ENCODE peak calls at places on chromosome 4, in six cellular contexts. G is esophagus muscularis mucosa, N is IMR-90, D is heart left ventricle, T is body of pancreas, S is AG04450. B is an unnamed sample.

GRCh38 chr4:110632506-110633357 is 9.9 kb upstream of the PITX2 start:
- DNase-seq in G (no peak), N (no peak), D (no peak), T (no peak), S (no peak), B (no peak)

GRCh38 chr4:98828801-98829200 is 100.1 kb downstream of the EIF4E start:
- DNase-seq in G (no peak), N (no peak), D (no peak), T (no peak), S (no peak), B (no peak)

GRCh38 chr4:130210871-130211270 is 1114.9 kb downstream of the C4orf33 start:
- DNase-seq in G (no peak), N (no peak), D (no peak), T (no peak), S (no peak), B (peak)

GRCh38 chr4:37977471-37978452 is 17.6 kb downstream of the PTTG2 start:
- DNase-seq in G (no peak), N (peak), D (peak), T (peak), S (no peak), B (peak)

GRCh38 chr4:99082192-99082591 is 6.4 kb downstream of the ADH5 start:
- DNase-seq in G (no peak), N (no peak), D (no peak), T (no peak), S (no peak), B (no peak)

GRCh38 chr4:77043507-77044131 is 32.2 kb downstream of the CCNI start:
- DNase-seq in G (no peak), N (peak), D (no peak), T (no peak), S (no peak), B (no peak)

GRCh38 chr4:11079171-11079570 is 349.5 kb downstream of the HS3ST1 start:
- DNase-seq in G (no peak), N (no peak), D (no peak), T (no peak), S (no peak), B (no peak)

GRCh38 chr4:102449751-102450352 is 51.3 kb upstream of the NFKB1 start:
- DNase-seq in G (no peak), N (peak), D (peak), T (peak), S (peak), B (peak)

GRCh38 chr4:174496631-174497442 is 25.5 kb downstream of the HPGD start:
- DNase-seq in G (no peak), N (no peak), D (no peak), T (no peak), S (no peak), B (no peak)

GRCh38 chr4:89111833-89112563 is 665 bp downstream of the TIGD2 start:
- DNase-seq in G (no peak), N (peak), D (no peak), T (peak), S (peak), B (peak)

GRCh38 chr4:89586864-89587263 is 250.1 kb downstream of the SNCA start:
- DNase-seq in G (no peak), N (peak), D (no peak), T (no peak), S (no peak), B (no peak)

GRCh38 chr4:182878633-182879495 is 38.3 kb downstream of the DCTD start:
- DNase-seq in G (no peak), N (no peak), D (no peak), T (no peak), S (no peak), B (no peak)

GRCh38 chr4:87251104-87251503 is 30.7 kb upstream of the KLHL8 start:
- DNase-seq in G (no peak), N (no peak), D (peak), T (no peak), S (no peak), B (no peak)

GRCh38 chr4:139665690-139666529 is at the start of gene MGST2:
- DNase-seq in G (no peak), N (peak), D (peak), T (peak), S (no peak), B (peak)

GRCh38 chr4:38062088-38062893 is 102.1 kb downstream of the PTTG2 start:
- DNase-seq in G (peak), N (peak), D (peak), T (peak), S (peak), B (peak)

GRCh38 chr4:106818764-106819163 is 217.3 kb downstream of the DKK2 start:
- DNase-seq in G (no peak), N (no peak), D (no peak), T (no peak), S (no peak), B (no peak)

GRCh38 chr4:135408109-135408508 is 1206.5 kb upstream of the PABPC4L start:
- DNase-seq in G (no peak), N (no peak), D (no peak), T (no peak), S (no peak), B (no peak)

GRCh38 chr4:5941601-5942000 is 48.7 kb upstream of the CRMP1 start:
- DNase-seq in G (no peak), N (no peak), D (no peak), T (no peak), S (no peak), B (no peak)

GRCh38 chr4:4182835-4183568 is 43.7 kb downstream of the OTOP1 start:
- DNase-seq in G (no peak), N (no peak), D (no peak), T (peak), S (no peak), B (no peak)

GRCh38 chr4:51895816-51896408 is 53.0 kb downstream of the DCUN1D4 start:
- DNase-seq in G (no peak), N (peak), D (peak), T (peak), S (peak), B (peak)

GRCh38 chr4:11720292-11720691 is 291.6 kb upstream of the HS3ST1 start:
- DNase-seq in G (no peak), N (peak), D (no peak), T (peak), S (no peak), B (peak)

GRCh38 chr4:22743290-22743689 is 50.6 kb downstream of the GBA3 start:
- DNase-seq in G (no peak), N (no peak), D (no peak), T (no peak), S (no peak), B (no peak)

GRCh38 chr4:6815029-6815836 is 32.7 kb downstream of the KIAA0232 start:
- DNase-seq in G (no peak), N (no peak), D (no peak), T (peak), S (no peak), B (no peak)

GRCh38 chr4:86271057-86271456 is 88.8 kb downstream of the MAPK10 start:
- DNase-seq in G (no peak), N (no peak), D (no peak), T (no peak), S (no peak), B (no peak)

GRCh38 chr4:127685292-127685691 is 44.9 kb upstream of the SLC25A31 start:
- DNase-seq in G (no peak), N (peak), D (no peak), T (no peak), S (peak), B (peak)

GRCh38 chr4:53713767-53714166 is 122.5 kb upstream of the LNX1 start:
- DNase-seq in G (no peak), N (no peak), D (no peak), T (no peak), S (no peak), B (no peak)

GRCh38 chr4:4443821-4444220 is 56.9 kb downstream of the NSG1 start:
- DNase-seq in G (no peak), N (peak), D (no peak), T (no peak), S (peak), B (peak)

GRCh38 chr4:65007841-65008439 is 598.7 kb upstream of the TECRL start:
- DNase-seq in G (no peak), N (no peak), D (no peak), T (peak), S (no peak), B (peak)

GRCh38 chr4:6461301-6462165 is 10.9 kb downstream of the PPP2R2C start:
- DNase-seq in G (no peak), N (peak), D (no peak), T (no peak), S (no peak), B (no peak)

GRCh38 chr4:19298998-19299397 is 952.7 kb upstream of the SLIT2 start:
- DNase-seq in G (no peak), N (peak), D (no peak), T (no peak), S (no peak), B (no peak)

GRCh38 chr4:157768419-157768818 is 404.4 kb downstream of the GASK1B start:
- DNase-seq in G (no peak), N (no peak), D (no peak), T (no peak), S (no peak), B (no peak)

GRCh38 chr4:108053281-108053701 is 63.6 kb downstream of the HADH start:
- DNase-seq in G (no peak), N (no peak), D (no peak), T (no peak), S (no peak), B (no peak)
- H3K4me3 ChIP-seq in G (no peak), N (no peak), D (no peak), T (no peak), S (no peak), B (no peak)

GRCh38 chr4:39568805-39569204 is 41.6 kb upstream of the UGDH start:
- DNase-seq in G (no peak), N (no peak), D (no peak), T (peak), S (no peak), B (no peak)
- H3K27ac ChIP-seq in G (no peak), N (no peak), D (no peak), T (peak), S (no peak), B (no peak)

GRCh38 chr4:14404730-14405129 is 597.6 kb upstream of the CPEB2 start:
- DNase-seq in G (no peak), N (no peak), D (no peak), T (no peak), S (no peak), B (no peak)
- H3K4me3 ChIP-seq in G (no peak), N (no peak), D (no peak), T (no peak), S (no peak), B (no peak)

GRCh38 chr4:15894393-15894792 is 44.1 kb downstream of the FGFBP1 start:
- DNase-seq in G (no peak), N (no peak), D (no peak), T (no peak), S (no peak), B (no peak)

GRCh38 chr4:15893967-15894366 is 44.6 kb downstream of the FGFBP1 start:
- DNase-seq in G (no peak), N (peak), D (no peak), T (no peak), S (peak), B (peak)

GRCh38 chr4:15888515-15888914 is 50.0 kb downstream of the FGFBP1 start:
- DNase-seq in G (no peak), N (peak), D (no peak), T (no peak), S (no peak), B (no peak)

GRCh38 chr4:15891312-15891711 is 47.2 kb downstream of the FGFBP1 start:
- DNase-seq in G (no peak), N (no peak), D (no peak), T (no peak), S (no peak), B (no peak)

DNA sequence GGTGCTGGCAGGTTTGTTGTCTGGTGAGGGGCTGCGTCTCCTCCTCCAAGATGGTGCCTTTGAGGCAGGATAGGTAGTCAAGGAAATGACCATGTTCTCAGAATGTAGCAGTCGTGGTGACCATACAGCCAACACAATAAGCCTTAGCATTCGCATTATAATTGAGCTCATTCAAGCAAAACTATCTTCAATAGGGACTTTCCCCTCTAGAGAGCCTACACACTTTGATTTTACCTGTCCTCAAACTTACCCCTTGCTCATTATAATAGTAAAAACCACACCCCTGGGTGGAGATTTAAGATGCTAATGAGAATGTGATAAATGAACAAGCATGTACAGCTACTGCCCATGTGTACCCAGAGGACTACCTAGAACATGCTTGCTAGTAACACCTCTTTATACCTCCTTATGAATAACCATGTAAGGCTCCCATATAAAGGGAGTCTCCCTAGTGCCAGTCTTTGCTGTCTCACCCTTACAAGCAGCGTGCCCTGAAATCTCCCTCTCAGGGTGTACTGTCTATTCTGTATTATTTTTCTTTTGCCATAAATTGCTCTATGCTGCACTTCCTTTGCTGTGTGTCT is 48.2 kb downstream of the FGFBP1 start:
- DNase-seq in G (no peak), N (no peak), D (no peak), T (no peak), S (no peak), B (no peak)
- H3K27ac ChIP-seq in G (no peak), N (no peak), D (no peak), T (no peak), S (no peak), B (no peak)

GRCh38 chr4:9962611-9963314 is 58.5 kb downstream of the SLC2A9 start:
- DNase-seq in G (peak), N (no peak), D (no peak), T (no peak), S (no peak), B (no peak)
- H3K4me3 ChIP-seq in G (no peak), N (no peak), D (no peak), T (no peak), S (no peak), B (no peak)

GRCh38 chr4:152099555-152099954 is 338.7 kb upstream of the GATB start:
- DNase-seq in G (no peak), N (no peak), D (no peak), T (no peak), S (no peak), B (no peak)

GRCh38 chr4:152102184-152103000 is 341.6 kb upstream of the GATB start:
- DNase-seq in G (peak), N (peak), D (no peak), T (no peak), S (peak), B (no peak)

GRCh38 chr4:152101546-152102183 is 340.9 kb upstream of the GATB start:
- DNase-seq in G (peak), N (no peak), D (no peak), T (no peak), S (no peak), B (no peak)

GRCh38 chr4:152099061-152099425 is 338.2 kb upstream of the GATB start:
- DNase-seq in G (no peak), N (no peak), D (no peak), T (no peak), S (no peak), B (no peak)

GRCh38 chr4:152100378-152101201 is 339.8 kb upstream of the GATB start:
- DNase-seq in G (peak), N (no peak), D (no peak), T (peak), S (no peak), B (no peak)
- H3K27ac ChIP-seq in G (no peak), N (no peak), D (no peak), T (peak), S (no peak), B (no peak)

B was measured in brain microvascular endothelial cell.